ENCODE peak calls at places on chromosomes 4 and X, in seven cellular contexts. Q is sigmoid colon, X is mucosa of descending colon, M is upper lobe of right lung, C is endothelial cell of umbilical vein, Y is upper lobe of left lung, W is BJ. V is an unnamed sample.

GRCh38 chr4:141711211-141711610 is 74.8 kb downstream of the IL15 start:
- DNase-seq in Q (no peak), X (no peak), M (no peak), C (peak), Y (no peak), W (no peak), V (peak)

GRCh38 chrX:104172121-104172520 is 5.9 kb downstream of the FAM199X start:
- DNase-seq in Q (no peak), X (no peak), M (no peak), C (no peak), Y (no peak), W (no peak), V (no peak)

GRCh38 chrX:108160309-108160708 is 68.7 kb downstream of the ATG4A start:
- DNase-seq in Q (no peak), X (no peak), M (no peak), C (no peak), Y (no peak), W (no peak), V (no peak)

GRCh38 chr4:7423391-7423790 is 11.3 kb downstream of the PSAPL1 start:
- DNase-seq in Q (peak), X (no peak), M (peak), C (no peak), Y (peak), W (no peak), V (no peak)

GRCh38 chrX:10855845-10856244 is 235.5 kb upstream of the MID1 start:
- DNase-seq in Q (no peak), X (no peak), M (no peak), C (no peak), Y (no peak), W (no peak), V (no peak)

GRCh38 chr4:154506253-154506652 is 14.7 kb upstream of the DCHS2 start:
- DNase-seq in Q (no peak), X (no peak), M (no peak), C (peak), Y (no peak), W (no peak), V (peak)

GRCh38 chr4:53654300-53654758 is 63.0 kb upstream of the LNX1 start:
- DNase-seq in Q (no peak), X (no peak), M (no peak), C (no peak), Y (no peak), W (no peak), V (peak)

GRCh38 chrX:122055979-122056715 is 1008.7 kb downstream of the GLUD2 start:
- DNase-seq in Q (no peak), X (no peak), M (no peak), C (no peak), Y (no peak), W (no peak), V (no peak)

GRCh38 chrX:153460826-153461225 is 9.6 kb downstream of the HAUS7 start:
- DNase-seq in Q (no peak), X (no peak), M (no peak), C (peak), Y (no peak), W (no peak), V (peak)

GRCh38 chr4:24103434-24104168 is 213.8 kb upstream of the PPARGC1A start:
- DNase-seq in Q (no peak), X (no peak), M (no peak), C (no peak), Y (no peak), W (no peak), V (no peak)

GRCh38 chrX:110803506-110803905 is 7.9 kb upstream of the CHRDL1 start:
- DNase-seq in Q (no peak), X (no peak), M (no peak), C (no peak), Y (no peak), W (no peak), V (no peak)

GRCh38 chrX:17376381-17377046 is 1.5 kb downstream of the NHS start:
- DNase-seq in Q (peak), X (peak), M (no peak), C (no peak), Y (no peak), W (no peak), V (no peak)

GRCh38 chr4:48470570-48470969 is 12.6 kb upstream of the SLC10A4 start:
- DNase-seq in Q (no peak), X (no peak), M (no peak), C (no peak), Y (no peak), W (no peak), V (no peak)

GRCh38 chrX:68870357-68870756 is 41.5 kb downstream of the EFNB1 start:
- DNase-seq in Q (no peak), X (no peak), M (no peak), C (no peak), Y (no peak), W (no peak), V (no peak)

GRCh38 chr4:47741200-47741599 is 96.7 kb downstream of the CORIN start:
- DNase-seq in Q (no peak), X (no peak), M (no peak), C (no peak), Y (no peak), W (peak), V (peak)

GRCh38 chr4:77699731-77700210 is 94.2 kb downstream of the CXCL13 start:
- DNase-seq in Q (no peak), X (no peak), M (no peak), C (peak), Y (no peak), W (peak), V (peak)

GRCh38 chrX:20654596-20655106 is 387.9 kb upstream of the RPS6KA3 start:
- DNase-seq in Q (no peak), X (no peak), M (no peak), C (no peak), Y (no peak), W (no peak), V (no peak)

GRCh38 chr4:38034986-38035882 is 75.0 kb downstream of the PTTG2 start:
- DNase-seq in Q (no peak), X (no peak), M (no peak), C (peak), Y (no peak), W (no peak), V (peak)

GRCh38 chr4:79852305-79852730 is 220.7 kb downstream of the ANTXR2 start:
- DNase-seq in Q (no peak), X (peak), M (no peak), C (peak), Y (peak), W (no peak), V (peak)

GRCh38 chr4:98786866-98787265 is 128.5 kb upstream of the TSPAN5 start:
- DNase-seq in Q (no peak), X (no peak), M (no peak), C (peak), Y (no peak), W (no peak), V (peak)

GRCh38 chrX:40171513-40172168 is 73.9 kb upstream of the BCOR start:
- DNase-seq in Q (peak), X (no peak), M (peak), C (peak), Y (no peak), W (no peak), V (peak)

GRCh38 chr4:4712800-4713528 is 146.5 kb upstream of the MSX1 start:
- DNase-seq in Q (no peak), X (no peak), M (no peak), C (no peak), Y (no peak), W (peak), V (peak)

GRCh38 chr4:108029321-108029720 is 39.6 kb downstream of the HADH start:
- DNase-seq in Q (no peak), X (no peak), M (no peak), C (no peak), Y (no peak), W (no peak), V (no peak)

GRCh38 chrX:143623657-143624056 is 12.2 kb downstream of the SLITRK4 start:
- DNase-seq in Q (no peak), X (no peak), M (no peak), C (no peak), Y (no peak), W (no peak), V (no peak)

GRCh38 chrX:38215141-38215540 is 5.5 kb downstream of the SRPX start:
- DNase-seq in Q (no peak), X (no peak), M (no peak), C (peak), Y (no peak), W (peak), V (peak)

GRCh38 chr4:47473351-47473750 is 9.8 kb upstream of the COMMD8 start:
- DNase-seq in Q (no peak), X (no peak), M (no peak), C (no peak), Y (no peak), W (no peak), V (no peak)

GRCh38 chr4:153393397-153393796 is 48.9 kb downstream of the MND1 start:
- DNase-seq in Q (peak), X (no peak), M (peak), C (no peak), Y (peak), W (peak), V (peak)

GRCh38 chr4:87030606-87031441 is 96.0 kb downstream of the AFF1 start:
- DNase-seq in Q (no peak), X (no peak), M (no peak), C (peak), Y (no peak), W (no peak), V (no peak)

GRCh38 chr4:114087596-114088230 is 108.3 kb upstream of the ARSJ start:
- DNase-seq in Q (no peak), X (no peak), M (no peak), C (peak), Y (no peak), W (peak), V (peak)

GRCh38 chrX:46577116-46578005 is 3.8 kb downstream of the CHST7 start:
- DNase-seq in Q (no peak), X (no peak), M (no peak), C (no peak), Y (no peak), W (no peak), V (peak)

GRCh38 chr4:79141530-79141929 is 184.3 kb downstream of the NAA11 start:
- DNase-seq in Q (no peak), X (no peak), M (no peak), C (no peak), Y (no peak), W (no peak), V (peak)

GRCh38 chr4:26204249-26204825 is 116.5 kb upstream of the RBPJ start:
- DNase-seq in Q (no peak), X (no peak), M (no peak), C (no peak), Y (no peak), W (no peak), V (no peak)

GRCh38 chr4:90187148-90187884 is 60.1 kb downstream of the CCSER1 start:
- DNase-seq in Q (no peak), X (no peak), M (no peak), C (no peak), Y (no peak), W (no peak), V (no peak)

GRCh38 chr4:11710484-11710883 is 281.8 kb upstream of the HS3ST1 start:
- DNase-seq in Q (no peak), X (no peak), M (no peak), C (no peak), Y (no peak), W (no peak), V (no peak)

GRCh38 chr4:98778206-98778605 is 119.8 kb upstream of the TSPAN5 start:
- DNase-seq in Q (no peak), X (no peak), M (no peak), C (peak), Y (no peak), W (peak), V (peak)

GRCh38 chr4:176150283-176150682 is 45.1 kb downstream of the SPATA4 start:
- DNase-seq in Q (no peak), X (no peak), M (no peak), C (peak), Y (no peak), W (peak), V (peak)

DNA sequence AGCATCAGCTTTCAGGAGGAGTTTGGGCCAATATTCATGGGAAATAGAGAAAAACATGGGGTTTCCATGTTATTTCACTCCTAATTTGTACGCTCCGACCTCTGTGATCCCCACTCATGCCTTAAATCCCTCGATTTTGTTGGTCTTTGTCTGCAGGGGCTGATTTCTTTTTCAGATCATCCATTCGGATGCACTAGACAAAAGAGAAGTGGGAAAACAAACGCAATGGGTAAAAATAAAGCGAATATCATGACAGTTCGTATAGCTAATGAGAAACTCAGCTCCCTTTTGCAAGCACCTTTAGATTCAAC is 139.1 kb upstream of the PLAC1 start:
- DNase-seq in Q (no peak), X (no peak), M (no peak), C (no peak), Y (no peak), W (no peak), V (no peak)
- H3K4me3 ChIP-seq in Q (peak), X (no peak), M (peak), C (peak), Y (peak), W (peak), V (peak)

DNA sequence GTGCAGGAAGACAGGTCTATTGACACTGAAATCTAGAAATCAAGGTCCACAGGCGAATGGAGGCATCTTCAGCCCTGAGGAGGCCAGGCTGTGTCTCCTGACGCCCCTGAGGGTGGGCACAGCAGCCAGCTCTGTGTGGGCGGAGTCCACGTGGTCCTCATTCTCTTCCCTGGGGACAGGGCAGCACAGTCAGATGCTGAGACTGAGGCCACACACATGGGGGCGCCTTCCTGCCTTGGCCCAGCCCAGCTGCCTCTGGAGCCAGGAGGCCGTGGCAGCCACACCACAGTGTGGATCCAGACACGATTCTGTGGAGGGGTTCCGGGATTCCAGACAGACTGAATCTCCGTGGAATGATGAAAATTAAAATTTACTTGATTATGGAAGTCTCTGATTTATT is 20.8 kb downstream of the FGFR3 start:
- DNase-seq in Q (no peak), X (no peak), M (no peak), C (no peak), Y (no peak), W (no peak), V (no peak)
- TF ChIP-seq CTCF in Q (no peak), X (no peak), M (no peak), C (no peak), Y (no peak), W (peak), V (peak)

GRCh38 chrX:132207996-132208395 is 11.3 kb downstream of the RAP2C start:
- DNase-seq in Q (no peak), X (no peak), M (no peak), C (no peak), Y (no peak), W (no peak), V (no peak)
- H3K4me3 ChIP-seq in Q (no peak), X (no peak), M (no peak), C (no peak), Y (no peak), W (no peak), V (no peak)

GRCh38 chrX:132676102-132676501 is 187.3 kb upstream of the MBNL3 start:
- DNase-seq in Q (no peak), X (no peak), M (no peak), C (no peak), Y (no peak), W (no peak), V (no peak)
- TF ChIP-seq CTCF in Q (no peak), X (no peak), M (no peak), C (no peak), Y (no peak), W (no peak), V (no peak)

GRCh38 chrX:54043084-54043483 is 1.2 kb downstream of the PHF8 start:
- DNase-seq in Q (no peak), X (no peak), M (no peak), C (no peak), Y (no peak), W (no peak), V (no peak)

GRCh38 chrX:54042609-54043010 is 1.7 kb downstream of the PHF8 start:
- DNase-seq in Q (peak), X (peak), M (peak), C (peak), Y (peak), W (no peak), V (peak)

GRCh38 chrX:54044877-54045328 is 630 bp upstream of the PHF8 start:
- DNase-seq in Q (no peak), X (no peak), M (no peak), C (no peak), Y (no peak), W (no peak), V (no peak)

GRCh38 chrX:54044126-54044876 is at the start of gene PHF8:
- DNase-seq in Q (peak), X (peak), M (peak), C (peak), Y (peak), W (peak), V (peak)

GRCh38 chrX:54043696-54044125 is 562 bp downstream of the PHF8 start:
- DNase-seq in Q (no peak), X (no peak), M (peak), C (no peak), Y (peak), W (no peak), V (peak)
- H3K4me3 ChIP-seq in Q (peak), X (peak), M (peak), C (peak), Y (peak), W (peak), V (peak)

DNA sequence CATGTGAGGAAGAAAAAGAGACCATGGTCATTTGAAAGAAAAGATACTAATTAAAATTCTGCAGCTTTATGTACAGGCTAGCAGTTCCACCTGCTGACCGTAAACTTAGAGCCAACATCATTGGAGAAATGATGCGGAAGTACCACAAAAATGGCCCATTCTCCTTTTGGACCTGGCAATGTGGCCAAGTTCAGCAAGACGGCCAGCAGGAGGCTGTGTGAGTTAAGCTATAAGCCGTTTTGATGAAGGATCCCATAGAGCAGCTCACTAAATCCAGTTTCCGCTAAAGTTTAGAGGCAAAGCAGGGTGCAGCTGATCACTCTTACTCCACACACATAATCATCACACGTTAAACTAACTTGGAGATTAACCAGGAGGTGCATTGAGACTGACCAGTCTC is 133.8 kb downstream of the LDB2 start:
- DNase-seq in Q (no peak), X (no peak), M (no peak), C (peak), Y (no peak), W (no peak), V (no peak)
- TF ChIP-seq CTCF in Q (no peak), X (no peak), M (peak), C (peak), Y (no peak), W (peak), V (peak)

GRCh38 chr4:45477311-45477733 is 646.5 kb downstream of the GABRG1 start:
- DNase-seq in Q (no peak), X (peak), M (no peak), C (no peak), Y (no peak), W (no peak), V (no peak)
- H3K4me3 ChIP-seq in Q (no peak), X (no peak), M (no peak), C (no peak), Y (no peak), W (no peak), V (no peak)

GRCh38 chr4:109576462-109576861 is 16.4 kb downstream of the MCUB start:
- DNase-seq in Q (no peak), X (no peak), M (no peak), C (peak), Y (no peak), W (no peak), V (no peak)

GRCh38 chr4:109574931-109575804 is 15.1 kb downstream of the MCUB start:
- DNase-seq in Q (no peak), X (no peak), M (no peak), C (no peak), Y (no peak), W (no peak), V (no peak)

GRCh38 chr4:109572154-109572553 is 12.1 kb downstream of the MCUB start:
- DNase-seq in Q (no peak), X (no peak), M (no peak), C (no peak), Y (no peak), W (no peak), V (no peak)

GRCh38 chr4:109571494-109571893 is 11.4 kb downstream of the MCUB start:
- DNase-seq in Q (no peak), X (no peak), M (no peak), C (no peak), Y (no peak), W (no peak), V (no peak)

GRCh38 chr4:109574443-109574850 is 14.4 kb downstream of the MCUB start:
- DNase-seq in Q (no peak), X (no peak), M (no peak), C (peak), Y (no peak), W (no peak), V (no peak)
- TF ChIP-seq CTCF in Q (no peak), X (no peak), M (peak), C (peak), Y (no peak), W (peak), V (peak)